ENCODE peak calls at places on chromosome 6, in five cellular contexts. X is uterus, W is tibial nerve, C is lower lobe of right lung, H is IMR-90. B is an unnamed sample.
A peak's percentile ranks its signal among the peaks of the same experiment; 100 is the strongest.

GRCh38 chr6:44806656-44807055 is 419.1 kb downstream of the CDC5L start:
- DNase-seq in X (no peak), W (no peak), C (no peak), H (no peak), B (no peak)

GRCh38 chr6:166253277-166254229 is 54.6 kb downstream of the PRR18 start:
- DNase-seq in X (no peak), W (no peak), C (peak; percentile 83), H (no peak), B (no peak)

GRCh38 chr6:48134246-48134645 is 23.2 kb upstream of the PTCHD4 start:
- DNase-seq in X (no peak), W (no peak), C (no peak), H (no peak), B (no peak)

GRCh38 chr6:36676142-36677058 is 2.1 kb upstream of the CDKN1A start:
- DNase-seq in X (no peak), W (no peak), C (no peak), H (peak; percentile 66), B (no peak)

GRCh38 chr6:106973841-106974336 is 640 bp downstream of the CD24 start:
- DNase-seq in X (no peak), W (no peak), C (peak; percentile 46), H (no peak), B (no peak)

GRCh38 chr6:106913111-106913510 is 61.4 kb downstream of the CD24 start:
- DNase-seq in X (no peak), W (no peak), C (no peak), H (no peak), B (no peak)

GRCh38 chr6:131727467-131727866 is 16.6 kb upstream of the CTAGE9 start:
- DNase-seq in X (no peak), W (no peak), C (no peak), H (no peak), B (no peak)

GRCh38 chr6:169918239-169918953 is 167.0 kb downstream of the ERMARD start:
- DNase-seq in X (no peak), W (no peak), C (no peak), H (no peak), B (no peak)

GRCh38 chr6:117919775-117920492 is 12.9 kb downstream of the SLC35F1 start:
- DNase-seq in X (peak; percentile 31), W (no peak), C (peak; percentile 50), H (no peak), B (no peak)

GRCh38 chr6:2990179-2990931 is 9.3 kb upstream of the NQO2 start:
- DNase-seq in X (no peak), W (no peak), C (peak; percentile 60), H (no peak), B (no peak)

GRCh38 chr6:166900956-166901607 is 55.3 kb downstream of the RNASET2 start:
- DNase-seq in X (no peak), W (no peak), C (no peak), H (no peak), B (no peak)

GRCh38 chr6:147821266-147821665 is 312.8 kb downstream of the SAMD5 start:
- DNase-seq in X (no peak), W (no peak), C (no peak), H (no peak), B (no peak)

GRCh38 chr6:5471044-5471443 is 209.7 kb downstream of the FARS2 start:
- DNase-seq in X (peak; percentile 30), W (peak; percentile 53), C (peak; percentile 65), H (peak; percentile 58), B (no peak)

GRCh38 chr6:121437861-121438651 is 2.6 kb downstream of the GJA1 start:
- DNase-seq in X (no peak), W (peak; percentile 47), C (no peak), H (peak; percentile 52), B (peak; percentile 19)

GRCh38 chr6:111717621-111718020 is 111.9 kb upstream of the TRAF3IP2 start:
- DNase-seq in X (no peak), W (no peak), C (no peak), H (no peak), B (no peak)
- H3K36me3 ChIP-seq in X (no peaks in the 10 kb centered on the region), W (peaks cover 6% of the 10 kb centered on the region), C (peaks cover 39% of the 10 kb centered on the region), H (peaks cover 18% of the 10 kb centered on the region), B (no peaks in the 10 kb centered on the region)

GRCh38 chr6:125299257-125299656 is 2.5 kb downstream of the HDDC2 start:
- DNase-seq in X (no peak), W (no peak), C (no peak), H (no peak), B (no peak)
- H3K36me3 ChIP-seq in X (no peaks in the 10 kb centered on the region), W (no peaks in the 10 kb centered on the region), C (peaks cover 38% of the 10 kb centered on the region), H (peaks cover 16% of the 10 kb centered on the region), B (peaks cover 7% of the 10 kb centered on the region)

GRCh38 chr6:16069222-16069621 is 59.7 kb upstream of the MYLIP start:
- DNase-seq in X (no peak), W (no peak), C (no peak), H (no peak), B (no peak)

GRCh38 chr6:16061833-16062232 is 67.1 kb upstream of the MYLIP start:
- DNase-seq in X (no peak), W (no peak), C (no peak), H (no peak), B (no peak)

GRCh38 chr6:16064687-16065086 is 64.2 kb upstream of the MYLIP start:
- DNase-seq in X (no peak), W (no peak), C (no peak), H (no peak), B (no peak)

GRCh38 chr6:16063580-16063979 is 65.3 kb upstream of the MYLIP start:
- DNase-seq in X (no peak), W (no peak), C (no peak), H (no peak), B (no peak)

GRCh38 chr6:16067568-16067967 is 61.3 kb upstream of the MYLIP start:
- DNase-seq in X (no peak), W (no peak), C (no peak), H (no peak), B (no peak)
- H3K36me3 ChIP-seq in X (no peaks in the 10 kb centered on the region), W (no peaks in the 10 kb centered on the region), C (no peaks in the 10 kb centered on the region), H (no peaks in the 10 kb centered on the region), B (no peaks in the 10 kb centered on the region)

GRCh38 chr6:53499094-53499493 is 45.8 kb downstream of the GCLC start:
- DNase-seq in X (no peak), W (no peak), C (no peak), H (no peak), B (no peak)

GRCh38 chr6:53496100-53496499 is 48.8 kb downstream of the GCLC start:
- DNase-seq in X (no peak), W (no peak), C (no peak), H (no peak), B (no peak)

GRCh38 chr6:53496797-53497196 is 48.1 kb downstream of the GCLC start:
- DNase-seq in X (no peak), W (no peak), C (no peak), H (peak; percentile 94), B (no peak)

GRCh38 chr6:53500095-53500494 is 44.8 kb downstream of the GCLC start:
- DNase-seq in X (no peak), W (no peak), C (no peak), H (no peak), B (no peak)

DNA sequence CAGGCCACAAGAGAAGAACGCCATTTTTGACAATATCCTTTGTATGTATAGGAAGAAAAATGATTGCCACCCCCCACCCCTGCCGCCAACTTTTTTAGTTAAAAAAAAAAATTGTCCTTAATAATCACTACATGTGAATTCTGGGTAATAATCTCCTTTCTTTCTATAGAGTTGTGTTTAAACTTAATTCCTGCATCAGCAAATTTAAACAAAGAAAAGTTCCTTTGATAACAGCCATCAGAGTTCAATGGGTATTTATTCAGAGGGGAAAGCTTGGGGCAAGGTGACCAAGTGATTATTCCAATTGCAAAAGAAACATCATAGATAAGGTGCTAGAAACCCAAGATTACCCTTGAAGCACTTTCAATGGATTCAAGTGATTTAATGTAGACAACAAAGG is 47.0 kb downstream of the GCLC start:
- DNase-seq in X (no peak), W (no peak), C (no peak), H (no peak), B (no peak)
- H3K36me3 ChIP-seq in X (no peaks in the 10 kb centered on the region), W (no peaks in the 10 kb centered on the region), C (peaks cover 37% of the 10 kb centered on the region), H (peaks cover 16% of the 10 kb centered on the region), B (peaks cover 3% of the 10 kb centered on the region)

GRCh38 chr6:35473075-35473848 is 5.1 kb downstream of the RPL10A start:
- DNase-seq in X (no peak), W (no peak), C (no peak), H (no peak), B (no peak)
- H3K36me3 ChIP-seq in X (no peaks in the 10 kb centered on the region), W (peaks cover 6% of the 10 kb centered on the region), C (peaks cover 66% of the 10 kb centered on the region), H (peaks cover 63% of the 10 kb centered on the region), B (peaks cover 57% of the 10 kb centered on the region)

B was measured in thoracic aorta.